ENCODE peak calls at places on chromosome 6, in five cellular contexts. G, Z, A, M and C are unnamed samples.

GRCh38 chr6:4698901-4699659 is 77.1 kb upstream of the CDYL start:
- DNase-seq in A (no peak), M (no peak), G (no peak), Z (no peak), C (peak; percentile 11)

GRCh38 chr6:123529843-123530242 is 106.9 kb downstream of the TRDN start:
- DNase-seq in A (no peak), Z (no peak), M (no peak), G (no peak), C (no peak)

GRCh38 chr6:144346719-144347446 is 61.7 kb downstream of the UTRN start:
- DNase-seq in A (no peak), Z (peak; percentile 82), G (peak; percentile 71), M (no peak), C (peak; percentile 81)

GRCh38 chr6:125528614-125529013 is 220.8 kb upstream of the HEY2 start:
- DNase-seq in G (no peak), M (no peak), Z (no peak), A (no peak), C (no peak)

GRCh38 chr6:141421378-141421777 is 711.3 kb upstream of the GJE1 start:
- DNase-seq in A (peak; percentile 69), Z (peak; percentile 73), M (no peak), G (peak; percentile 89), C (peak; percentile 77)

GRCh38 chr6:133551847-133552331 is 310.7 kb downstream of the EYA4 start:
- DNase-seq in M (peak; percentile 11), G (peak; percentile 99), A (peak; percentile 93), Z (peak; percentile 98), C (peak; percentile 95)

GRCh38 chr6:17917837-17918763 is 69.3 kb downstream of the KIF13A start:
- DNase-seq in G (no peak), Z (no peak), A (no peak), M (no peak), C (no peak)

GRCh38 chr6:154611241-154611640 is 100.8 kb upstream of the CNKSR3 start:
- DNase-seq in A (no peak), G (no peak), Z (no peak), M (no peak), C (no peak)

GRCh38 chr6:139407718-139408222 is 33.3 kb upstream of the CITED2 start:
- DNase-seq in A (peak; percentile 100), Z (peak; percentile 90), G (peak; percentile 93), M (no peak), C (peak; percentile 85)

GRCh38 chr6:127182501-127182900 is 64.0 kb downstream of the RSPO3 start:
- DNase-seq in Z (no peak), M (no peak), A (peak; percentile 80), G (peak; percentile 81), C (peak; percentile 68)

GRCh38 chr6:149487316-149487715 is 2.5 kb upstream of the ZC3H12D start:
- DNase-seq in A (no peak), M (no peak), Z (no peak), G (no peak), C (no peak)

GRCh38 chr6:149483302-149483701 is 1.5 kb downstream of the ZC3H12D start:
- DNase-seq in M (no peak), Z (no peak), G (no peak), A (no peak), C (no peak)

GRCh38 chr6:149482542-149483261 is 2.1 kb downstream of the ZC3H12D start:
- DNase-seq in Z (no peak), A (no peak), M (no peak), G (no peak), C (no peak)

GRCh38 chr6:149484733-149485700 is at the start of gene ZC3H12D:
- DNase-seq in M (peak; percentile 84), Z (peak; percentile 5), A (peak; percentile 8), G (peak; percentile 86), C (no peak)

DNA sequence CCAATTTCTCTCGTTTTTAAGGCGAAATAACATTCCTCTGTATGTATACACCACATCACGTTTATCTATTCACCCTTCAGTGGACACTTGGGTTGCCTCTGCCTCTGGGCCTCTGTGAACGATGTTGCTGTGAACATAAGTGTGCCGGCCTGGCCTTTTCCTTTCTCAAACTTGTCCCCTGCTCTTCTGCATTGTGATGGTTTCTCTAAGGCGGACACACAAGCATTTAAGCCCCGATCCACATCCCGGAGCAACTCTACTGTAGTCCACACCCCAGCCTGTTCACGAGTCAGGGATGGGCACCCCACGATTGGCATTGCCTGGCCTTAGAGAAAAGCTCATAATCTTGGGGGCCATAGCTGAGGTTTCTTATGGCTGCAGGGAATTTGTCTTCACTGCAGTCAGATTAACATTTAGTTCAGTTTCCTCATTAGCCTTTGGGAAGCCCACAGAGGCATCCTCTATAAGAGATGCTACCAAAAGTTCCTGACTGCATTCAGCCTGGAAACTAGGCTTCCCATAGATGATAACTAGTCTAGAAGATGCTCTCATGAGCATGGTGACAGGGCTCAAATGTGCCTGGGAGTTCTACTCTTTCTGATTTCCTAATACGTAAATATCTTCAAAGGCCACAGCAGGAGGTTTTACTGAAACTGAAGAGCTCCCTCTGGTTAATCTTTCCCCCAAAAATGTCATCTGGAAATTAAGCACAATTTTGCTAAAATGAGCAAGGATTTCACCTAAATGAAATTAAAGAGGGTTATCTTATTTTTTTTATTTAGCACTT is 772 bp downstream of the ZC3H12D start:
- DNase-seq in G (peak; percentile 53), Z (no peak), A (no peak), M (no peak), C (no peak)
- H3K4me3 ChIP-seq in G (no peak overlapping the region), Z (no peak overlapping the region), A (no peak overlapping the region), M (peak overlapping the region; percentile 42), C (no peak overlapping the region)

GRCh38 chr6:166614589-166614988 is 12.5 kb downstream of the RPS6KA2 start:
- DNase-seq in Z (no peak), M (no peak), A (no peak), G (no peak), C (peak; percentile 22)
- TF ChIP-seq CTCF in Z (no peak), M (no peak), A (no peak), G (peak; percentile 11), C (no peak)

GRCh38 chr6:56793938-56794337 is 151.2 kb upstream of the DST start:
- DNase-seq in G (no peak), Z (no peak), A (no peak), M (no peak), C (no peak)

GRCh38 chr6:56790424-56790823 is 147.7 kb upstream of the DST start:
- DNase-seq in G (no peak), A (no peak), M (no peak), Z (no peak), C (no peak)

GRCh38 chr6:56795852-56796532 is 153.3 kb upstream of the DST start:
- DNase-seq in A (no peak), M (no peak), G (no peak), Z (no peak), C (no peak)

GRCh38 chr6:56798163-56798562 is 155.5 kb upstream of the DST start:
- DNase-seq in Z (peak; percentile 22), A (peak; percentile 93), G (peak; percentile 75), M (no peak), C (peak; percentile 62)

GRCh38 chr6:56794421-56794820 is 151.7 kb upstream of the DST start:
- DNase-seq in Z (no peak), M (no peak), A (no peak), G (no peak), C (no peak)
- H3K4me3 ChIP-seq in Z (no peak overlapping the region), M (no peak overlapping the region), A (no peak overlapping the region), G (no peak overlapping the region), C (no peak overlapping the region)

GRCh38 chr6:35186571-35186970 is 27.2 kb upstream of the SCUBE3 start:
- DNase-seq in M (no peak), G (no peak), A (no peak), Z (no peak), C (no peak)
- TF ChIP-seq CTCF in M (no peak), G (no peak), A (no peak), Z (no peak), C (no peak)

DNA sequence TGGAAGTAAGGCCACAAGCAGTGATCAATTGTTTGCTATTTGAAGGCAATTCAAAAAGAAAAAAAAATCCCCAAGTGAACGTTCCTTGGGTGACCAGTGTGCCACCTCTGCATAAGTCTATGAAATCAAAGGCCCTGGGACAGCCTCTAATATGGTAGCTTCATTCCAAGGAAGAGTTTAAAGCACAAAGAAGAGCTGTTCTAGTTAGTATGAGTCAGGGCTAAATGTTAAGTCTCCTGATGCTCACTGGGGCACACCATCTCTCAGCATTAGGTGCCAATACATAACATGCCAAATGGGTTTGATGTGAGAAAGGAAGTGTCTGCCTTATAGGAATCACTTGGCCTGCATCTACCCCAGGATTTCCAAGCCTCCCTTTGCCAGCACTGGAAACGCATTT is 13.1 kb downstream of the UNC5CL start:
- DNase-seq in A (no peak), G (no peak), M (no peak), Z (no peak), C (no peak)
- H3K4me3 ChIP-seq in A (no peak overlapping the region), G (no peak overlapping the region), M (no peak overlapping the region), Z (no peak overlapping the region), C (no peak overlapping the region)

DNA sequence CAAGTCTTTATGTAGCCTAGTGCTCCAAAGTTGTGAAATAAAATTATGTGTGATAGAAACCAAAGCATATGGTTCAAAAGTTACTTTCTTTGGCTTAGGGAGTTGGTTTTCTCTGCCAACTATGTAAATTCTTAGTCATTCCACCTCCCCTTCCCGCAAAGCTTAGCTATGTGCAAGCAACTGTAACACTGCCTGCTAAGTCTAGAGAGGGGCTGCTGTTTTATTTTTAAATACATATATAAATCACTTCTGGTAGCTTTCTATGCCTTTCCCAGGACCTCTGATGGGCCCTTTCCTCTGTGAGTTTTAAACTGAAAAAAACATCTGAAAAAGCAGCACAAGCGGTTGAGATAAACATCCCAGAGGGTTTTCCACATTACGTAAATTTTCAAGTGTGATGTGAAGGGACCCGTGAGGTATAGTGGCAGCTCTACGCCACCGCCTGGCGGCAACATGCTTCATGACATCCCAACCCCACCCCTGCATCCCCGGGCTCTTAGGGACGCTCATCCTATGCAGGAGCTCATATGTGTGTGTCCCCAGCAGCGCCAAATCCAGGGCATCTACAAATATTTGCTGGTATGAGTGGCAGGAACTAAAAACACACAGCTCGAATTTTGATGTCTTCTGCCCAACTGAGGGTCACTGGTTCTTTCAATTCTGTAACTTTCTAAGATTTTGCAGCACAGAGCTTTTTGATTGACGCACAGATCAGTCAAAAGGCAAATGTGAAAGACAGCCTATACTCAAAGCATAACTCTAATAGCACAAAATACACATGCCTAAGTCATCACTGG is 12.8 kb downstream of the SAYSD1 start:
- DNase-seq in Z (peak; percentile 40), A (no peak), M (no peak), G (peak; percentile 79), C (peak; percentile 81)
- TF ChIP-seq CTCF in Z (peak; percentile 68), A (peak; percentile 43), M (no peak), G (peak; percentile 66), C (peak; percentile 55)